ENCODE peak calls at places on chromosomes 16 and 17, in nine cellular contexts. O, M, W, R, A, V, Y, T and X are unnamed samples.

GRCh38 chr16:66898207-66898606 is 17.9 kb downstream of the PDP2 start:
- DNase-seq in R (no peak), W (no peak), Y (no peak), T (peak), V (no peak), A (no peak), M (no peak), O (peak), X (no peak)

GRCh38 chr16:66478733-66479511 is 51.8 kb downstream of the BEAN1 start:
- DNase-seq in Y (peak), O (peak), W (peak), V (peak), M (no peak), A (peak), R (peak), T (peak), X (peak)

GRCh38 chr16:23148513-23149266 is 562 bp downstream of the USP31 start:
- DNase-seq in R (peak), V (peak), Y (peak), T (no peak), O (peak), M (no peak), W (peak), A (peak), X (peak)

GRCh38 chr17:32305049-32305448 is 36.9 kb downstream of the C17orf75 start:
- DNase-seq in Y (no peak), R (no peak), A (no peak), T (no peak), V (no peak), M (no peak), O (no peak), W (no peak), X (no peak)

GRCh38 chr17:57075785-57076184 is 9.3 kb upstream of the AKAP1 start:
- DNase-seq in O (no peak), V (no peak), W (no peak), R (no peak), T (no peak), M (no peak), A (no peak), Y (no peak), X (no peak)

GRCh38 chr16:1612320-1613111 is at the start of gene CRAMP1:
- DNase-seq in V (no peak), O (no peak), Y (peak), A (peak), T (no peak), M (no peak), R (peak), W (peak), X (no peak)

GRCh38 chr17:17663160-17664072 is 17.8 kb upstream of the RAI1 start:
- DNase-seq in W (no peak), T (peak), R (peak), V (no peak), M (peak), Y (peak), O (peak), A (peak), X (peak)

GRCh38 chr16:47182318-47182717 is 38.6 kb upstream of the NETO2 start:
- DNase-seq in T (no peak), A (no peak), O (no peak), W (no peak), R (no peak), V (no peak), Y (no peak), M (no peak), X (no peak)

GRCh38 chr17:45170280-45170975 is 8.8 kb downstream of the HEXIM2 start:
- DNase-seq in A (no peak), V (no peak), Y (no peak), T (no peak), W (no peak), M (no peak), R (peak), O (no peak), X (no peak)

GRCh38 chr17:3039748-3040147 is 23.7 kb downstream of the OR1D5 start:
- DNase-seq in V (no peak), T (no peak), A (no peak), M (no peak), W (no peak), O (no peak), Y (peak), R (no peak), X (no peak)

GRCh38 chr16:3773663-3774062 is 56.3 kb upstream of the TRAP1 start:
- DNase-seq in T (no peak), R (no peak), M (no peak), V (no peak), Y (no peak), O (no peak), A (no peak), W (peak), X (no peak)